ENCODE peak calls at places on chromosome 16, in seven cellular contexts. V is brain microvascular endothelial cell, Q is AG10803, M is glomerular endothelial cell, J is EL, U is A549, F is activated gamma-delta T cell treated with Interleukin-2 at 50 U/mL for 16 hours. K is an unnamed sample.

GRCh38 chr16:68367034-68367433 is 56.2 kb downstream of the PRMT7 start:
- DNase-seq in V (peak), Q (peak), M (no peak), J (peak), U (peak), F (peak), K (peak)

GRCh38 chr16:48126801-48127644 is 28.8 kb downstream of the ABCC12 start:
- DNase-seq in V (peak), Q (peak), M (no peak), J (peak), U (peak), F (no peak), K (no peak)

GRCh38 chr16:49529646-49530045 is 156.0 kb downstream of the C16orf78 start:
- DNase-seq in V (no peak), Q (no peak), M (no peak), J (no peak), U (no peak), F (no peak), K (no peak)

GRCh38 chr16:57528499-57529323 is 7.7 kb downstream of the CCDC102A start:
- DNase-seq in V (no peak), Q (no peak), M (no peak), J (no peak), U (no peak), F (no peak), K (no peak)

GRCh38 chr16:67648764-67649407 is 3.9 kb downstream of the CARMIL2 start:
- DNase-seq in V (no peak), Q (no peak), M (no peak), J (no peak), U (no peak), F (no peak), K (no peak)

GRCh38 chr16:57970971-57971370 is at the start of gene CNGB1:
- DNase-seq in V (no peak), Q (no peak), M (no peak), J (no peak), U (no peak), F (no peak), K (no peak)

GRCh38 chr16:88382491-88383400 is at the start of gene ZNF469:
- DNase-seq in V (no peak), Q (peak), M (no peak), J (peak), U (peak), F (no peak), K (no peak)

GRCh38 chr16:84109598-84110325 is 7.0 kb downstream of the MBTPS1 start:
- DNase-seq in V (no peak), Q (peak), M (no peak), J (no peak), U (no peak), F (no peak), K (no peak)

GRCh38 chr16:88023366-88023765 is 72.1 kb downstream of the BANP start:
- DNase-seq in V (no peak), Q (no peak), M (no peak), J (no peak), U (no peak), F (no peak), K (no peak)

GRCh38 chr16:84175351-84176081 is 11.3 kb downstream of the TAF1C start:
- DNase-seq in V (peak), Q (peak), M (no peak), J (no peak), U (peak), F (peak), K (peak)

GRCh38 chr16:2704983-2705275 is 15.1 kb downstream of the PRSS27 start:
- DNase-seq in V (no peak), Q (no peak), M (no peak), J (no peak), U (no peak), F (no peak), K (no peak)

GRCh38 chr16:84941916-84942315 is 69.4 kb downstream of the ZDHHC7 start:
- DNase-seq in V (peak), Q (peak), M (no peak), J (peak), U (no peak), F (no peak), K (no peak)

GRCh38 chr16:27485811-27486210 is 63.9 kb downstream of the GTF3C1 start:
- DNase-seq in V (no peak), Q (no peak), M (no peak), J (no peak), U (no peak), F (no peak), K (no peak)

GRCh38 chr16:8773537-8773936 is 23.9 kb downstream of the TMEM186 start:
- DNase-seq in V (no peak), Q (no peak), M (no peak), J (no peak), U (no peak), F (no peak), K (no peak)

GRCh38 chr16:65961491-65962143 is 404.9 kb upstream of the CDH5 start:
- DNase-seq in V (no peak), Q (peak), M (no peak), J (peak), U (no peak), F (no peak), K (no peak)

GRCh38 chr16:83728518-83728917 is 79.3 kb upstream of the HSBP1 start:
- DNase-seq in V (peak), Q (no peak), M (no peak), J (no peak), U (no peak), F (no peak), K (peak)

GRCh38 chr16:13573903-13574302 is 346.1 kb upstream of the ERCC4 start:
- DNase-seq in V (no peak), Q (no peak), M (no peak), J (no peak), U (no peak), F (no peak), K (no peak)

GRCh38 chr16:24180451-24180850 is 75.7 kb upstream of the CACNG3 start:
- DNase-seq in V (no peak), Q (no peak), M (no peak), J (no peak), U (no peak), F (no peak), K (no peak)

GRCh38 chr16:82456683-82457082 is 170.1 kb upstream of the CDH13 start:
- DNase-seq in V (peak), Q (peak), M (peak), J (peak), U (peak), F (peak), K (peak)

GRCh38 chr16:48613061-48613957 is 3.3 kb upstream of the N4BP1 start:
- DNase-seq in V (peak), Q (peak), M (no peak), J (peak), U (no peak), F (peak), K (no peak)

GRCh38 chr16:67023689-67024088 is 5.3 kb upstream of the CBFB start:
- DNase-seq in V (no peak), Q (no peak), M (no peak), J (no peak), U (no peak), F (no peak), K (no peak)

GRCh38 chr16:67415872-67416793 is at the start of gene ZDHHC1:
- DNase-seq in V (peak), Q (peak), M (no peak), J (peak), U (peak), F (peak), K (peak)

GRCh38 chr16:31875112-31875803 is 1.7 kb downstream of the ZNF267 start:
- DNase-seq in V (peak), Q (peak), M (no peak), J (peak), U (no peak), F (no peak), K (no peak)

GRCh38 chr16:6484931-6485330 is 847.7 kb upstream of the RBFOX1 start:
- DNase-seq in V (no peak), Q (no peak), M (no peak), J (no peak), U (no peak), F (no peak), K (no peak)

K was measured in NCI-H748 treated with DMSO at 0.1 percent for 48 hours.